ENCODE peak calls at places on chromosomes 13 and 19, in five cellular contexts. R is neural progenitor cell, O is PC-9, D is keratinocyte, N is PC-3. E is an unnamed sample. For H4K20me1, the result is how much of the 10 kb centered on the place peaks cover.

GRCh38 chr13:44231786-44232516 is 141.7 kb upstream of the SERP2 start:
- DNase-seq in R (no peak), O (peak), D (peak), N (peak), E (peak)

GRCh38 chr19:29544656-29545360 is 19.0 kb downstream of the VSTM2B start:
- DNase-seq in R (no peak), O (no peak), N (no peak), D (no peak), E (no peak)

GRCh38 chr13:45718063-45718462 is 15.9 kb downstream of the CBY2 start:
- DNase-seq in R (peak), N (peak), O (no peak), D (no peak), E (peak)

GRCh38 chr13:73556902-73557301 is 498.1 kb downstream of the KLF5 start:
- DNase-seq in N (peak), R (no peak), O (no peak), D (no peak), E (peak)

GRCh38 chr13:101946411-101946810 is 455.4 kb downstream of the FGF14 start:
- DNase-seq in R (no peak), D (no peak), N (no peak), O (peak), E (no peak)

GRCh38 chr13:41231786-41232185 is 31.6 kb downstream of the MTRF1 start:
- DNase-seq in O (no peak), D (no peak), R (no peak), N (no peak), E (peak)

GRCh38 chr13:20425819-20426219 is 99.8 kb downstream of the CRYL1 start:
- DNase-seq in R (no peak), D (no peak), O (peak), N (no peak), E (peak)

GRCh38 chr13:23743717-23744116 is 145.5 kb downstream of the MIPEP start:
- DNase-seq in O (no peak), N (peak), D (no peak), R (no peak), E (no peak)

GRCh38 chr19:47362321-47362720 is 13.2 kb downstream of the DHX34 start:
- DNase-seq in D (no peak), N (no peak), O (no peak), R (no peak), E (no peak)

GRCh38 chr19:13917888-13918406 is 11.9 kb downstream of the CC2D1A start:
- DNase-seq in O (no peak), N (no peak), D (no peak), R (no peak), E (no peak)

GRCh38 chr19:42216653-42217521 is 590 bp downstream of the DEDD2 start:
- DNase-seq in N (peak), R (peak), D (no peak), O (peak), E (peak)

GRCh38 chr13:36981156-36981743 is 17.9 kb downstream of the ALG5 start:
- DNase-seq in O (no peak), R (peak), N (peak), D (no peak), E (peak)

GRCh38 chr13:62387642-62388041 is 972.0 kb upstream of the PCDH20 start:
- DNase-seq in O (no peak), R (peak), N (peak), D (no peak), E (no peak)

GRCh38 chr13:27296496-27296895 is 25.9 kb downstream of the RASL11A start:
- DNase-seq in R (no peak), N (no peak), D (no peak), O (no peak), E (no peak)

GRCh38 chr13:33992891-33993336 is 175.0 kb downstream of the RFC3 start:
- DNase-seq in N (no peak), O (no peak), R (no peak), D (no peak), E (no peak)

GRCh38 chr13:42041017-42041683 is 7.3 kb upstream of the DGKH start:
- DNase-seq in D (no peak), N (peak), R (peak), O (no peak), E (peak)

GRCh38 chr13:59318320-59318930 is 845.3 kb downstream of the DIAPH3 start:
- DNase-seq in R (peak), O (no peak), D (peak), N (peak), E (peak)

GRCh38 chr19:19643158-19644053 is at the start of gene GMIP:
- DNase-seq in D (no peak), N (peak), O (peak), R (peak), E (peak)

DNA sequence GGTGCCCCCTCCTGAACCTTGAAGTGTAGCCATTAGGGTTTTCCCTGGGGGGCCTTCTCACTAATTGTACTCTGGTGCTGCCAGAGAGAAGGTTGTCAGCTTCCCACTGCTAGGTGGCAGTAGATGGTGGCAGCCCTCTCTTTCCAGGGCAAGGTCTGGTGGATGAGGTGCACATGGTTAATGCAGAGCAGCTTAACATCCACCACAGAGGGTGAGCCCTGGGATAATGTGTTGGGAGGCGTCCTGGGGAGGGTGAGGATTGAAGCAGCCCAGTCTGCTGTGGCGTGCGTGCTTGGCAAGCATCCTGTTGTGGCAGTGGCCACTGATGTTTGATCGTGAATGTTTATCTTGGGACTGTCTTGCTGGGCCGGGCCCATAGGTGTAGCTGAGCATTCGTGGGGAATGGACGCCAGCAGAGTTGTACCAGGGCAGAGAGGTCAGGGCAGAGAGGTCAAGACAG is 5.8 kb downstream of the EGLN2 start:
- DNase-seq in O (no peak), N (no peak), D (no peak), R (no peak), E (no peak)
- H3K4me2 ChIP-seq in O (no peak), N (no peak), D (no peak), R (no peak), E (no peak)

DNA sequence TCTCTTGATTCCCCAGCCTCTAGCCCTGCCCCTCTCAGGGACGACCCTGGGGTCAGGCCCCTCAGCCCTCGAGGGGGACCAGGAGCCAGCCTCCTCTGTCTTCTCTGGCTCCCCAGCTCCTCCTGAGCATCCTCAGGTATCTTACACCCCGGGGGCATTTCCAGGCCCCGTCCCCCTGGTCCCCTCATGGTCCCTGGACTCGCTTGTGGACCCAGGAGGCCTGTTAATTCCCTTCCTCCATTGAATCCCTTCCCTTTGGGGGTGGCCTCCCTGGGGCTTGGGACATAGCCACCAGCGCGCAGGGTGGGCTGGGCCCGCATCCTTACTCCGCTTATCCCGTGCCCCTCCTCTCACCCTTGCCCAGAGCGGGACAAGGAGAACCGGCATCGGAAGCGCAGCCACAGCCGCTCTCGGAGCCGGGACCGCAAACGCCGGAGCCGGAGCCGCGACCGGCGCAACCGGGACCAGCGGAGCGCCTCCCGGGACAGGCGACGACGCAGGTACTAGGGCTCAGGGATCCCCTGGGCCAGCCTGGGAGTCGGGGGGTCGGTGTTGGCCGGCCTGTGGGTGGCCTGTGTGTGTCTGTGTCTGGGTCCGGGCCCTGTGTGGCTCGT is 4.1 kb downstream of the U2AF2 start:
- DNase-seq in O (no peak), D (no peak), R (no peak), N (no peak), E (no peak)
- H3K27ac ChIP-seq in O (no peak), D (no peak), R (no peak), N (no peak), E (no peak)

GRCh38 chr19:10687518-10688288 is 13.5 kb upstream of the QTRT1 start:
- DNase-seq in D (no peak), N (no peak), O (no peak), R (no peak), E (no peak)
- H4K20me1 ChIP-seq in D (under half), N (under half), O (half or more), R (half or more), E (under half)

DNA sequence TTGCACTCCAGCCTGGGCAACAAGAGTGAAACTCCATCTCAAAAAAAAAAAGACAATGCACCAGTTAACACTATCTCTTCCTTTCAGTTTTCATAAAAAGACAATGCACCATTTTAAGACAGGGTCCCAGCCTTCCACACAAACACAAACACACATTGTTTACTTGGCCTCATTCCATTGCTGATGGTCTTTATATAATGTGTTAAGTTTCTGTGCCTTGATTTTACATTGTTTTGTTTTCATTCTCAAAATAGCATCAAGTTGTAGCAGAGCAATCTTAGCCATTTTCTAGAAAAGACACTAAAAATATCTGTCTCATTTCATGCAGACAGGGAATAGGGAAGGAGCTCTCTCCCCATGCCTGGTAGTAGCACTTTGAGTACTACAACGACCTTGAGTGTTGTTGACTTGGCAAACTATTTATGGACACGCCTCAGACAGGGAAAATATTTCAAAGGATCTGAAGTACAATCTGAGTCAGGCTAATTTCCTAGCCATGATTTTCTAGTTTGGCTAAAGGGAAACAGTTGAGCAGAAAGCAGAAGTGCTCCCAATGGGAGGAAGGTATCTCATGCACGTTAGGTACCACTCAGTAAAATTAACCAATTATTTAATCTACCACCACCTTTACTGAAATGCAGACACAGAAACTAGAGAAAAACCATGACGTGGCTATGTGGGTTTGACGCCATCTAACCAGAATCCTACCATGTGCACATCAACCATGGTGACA is 120.6 kb downstream of the ABCC4 start:
- DNase-seq in N (no peak), R (no peak), D (no peak), O (no peak), E (no peak)
- H3K4me2 ChIP-seq in N (no peak), R (no peak), D (no peak), O (no peak), E (no peak)

GRCh38 chr13:76993021-76993420 is 1.1 kb downstream of the CLN5 start:
- DNase-seq in N (peak), O (no peak), D (no peak), R (no peak), E (peak)

GRCh38 chr13:76993473-76993872 is 1.6 kb downstream of the CLN5 start:
- DNase-seq in O (no peak), R (no peak), D (no peak), N (no peak), E (no peak)

GRCh38 chr13:76991796-76992547 is at the start of gene CLN5:
- DNase-seq in N (peak), R (peak), D (no peak), O (peak), E (peak)

GRCh38 chr13:76992548-76993001 is 694 bp downstream of the CLN5 start:
- DNase-seq in D (no peak), R (peak), O (no peak), N (peak), E (peak)

GRCh38 chr13:76991432-76991795 is 467 bp upstream of the CLN5 start:
- DNase-seq in D (no peak), N (peak), R (peak), O (no peak), E (peak)
- H3K27ac ChIP-seq in D (peak), N (peak), R (no peak), O (peak), E (peak)